ENCODE peak calls at places on chromosomes 12 and 14, in seven cellular contexts. I is C1 segment of cervical spinal cord; D is A549; U is T-helper 1 cell; Z is heart right ventricle; N is activated CD8-positive, alpha-beta T cell treated with anti-CD3 and anti-CD28 coated beads, Interleukin-2, amount 10 ng/mL, durations not matched to agents 7 days and 5 days; A is posterior cingulate gyrus. V is an unnamed sample.

GRCh38 chr12:53840316-53840715 is 88.5 kb upstream of the CISTR start:
- DNase-seq in I (no peak), D (no peak), U (no peak), Z (no peak), N (no peak), A (no peak), V (no peak)

GRCh38 chr12:16984484-16984883 is 378.5 kb upstream of the LMO3 start:
- DNase-seq in I (no peak), D (no peak), U (no peak), Z (no peak), N (no peak), A (no peak), V (no peak)

GRCh38 chr12:107320031-107320928 is 226.9 kb upstream of the CRY1 start:
- DNase-seq in I (no peak), D (peak; percentile 82), U (peak; percentile 79), Z (peak; percentile 19), N (peak; percentile 89), A (peak; percentile 9), V (peak; percentile 18)

GRCh38 chr12:57000393-57000792 is 6.0 kb downstream of the ZBTB39 start:
- DNase-seq in I (no peak), D (no peak), U (no peak), Z (no peak), N (no peak), A (no peak), V (no peak)

GRCh38 chr14:65239143-65239672 is 136.9 kb upstream of the MAX start:
- DNase-seq in I (no peak), D (no peak), U (no peak), Z (no peak), N (no peak), A (no peak), V (no peak)

GRCh38 chr14:71675126-71675901 is 256.9 kb upstream of the RGS6 start:
- DNase-seq in I (no peak), D (no peak), U (no peak), Z (no peak), N (no peak), A (no peak), V (no peak)

GRCh38 chr14:21300892-21301291 is 21.0 kb downstream of the RPGRIP1 start:
- DNase-seq in I (no peak), D (no peak), U (peak; percentile 12), Z (peak; percentile 31), N (peak; percentile 31), A (peak; percentile 27), V (peak; percentile 43)

GRCh38 chr14:72594099-72594901 is 299.6 kb downstream of the DPF3 start:
- DNase-seq in I (no peak), D (no peak), U (no peak), Z (no peak), N (peak; percentile 86), A (no peak), V (no peak)

GRCh38 chr14:95341115-95341514 is 21.4 kb upstream of the CLMN start:
- DNase-seq in I (no peak), D (no peak), U (no peak), Z (no peak), N (no peak), A (no peak), V (no peak)

GRCh38 chr12:57771873-57772428 is at the start of gene METTL1:
- DNase-seq in I (peak; percentile 92), D (peak; percentile 96), U (peak; percentile 82), Z (peak; percentile 91), N (peak; percentile 96), A (peak; percentile 98), V (peak; percentile 96)

GRCh38 chr14:56124296-56124695 is 6.1 kb downstream of the PELI2 start:
- DNase-seq in I (no peak), D (no peak), U (no peak), Z (no peak), N (no peak), A (no peak), V (peak; percentile 23)

GRCh38 chr12:15796493-15797141 is 7.4 kb upstream of the EPS8 start:
- DNase-seq in I (no peak), D (no peak), U (no peak), Z (no peak), N (no peak), A (no peak), V (no peak)

GRCh38 chr14:60114881-60115280 is 23.2 kb downstream of the PCNX4 start:
- DNase-seq in I (no peak), D (no peak), U (no peak), Z (no peak), N (no peak), A (no peak), V (no peak)

GRCh38 chr14:21668377-21668776 is 5.2 kb downstream of the OR4E1 start:
- DNase-seq in I (no peak), D (no peak), U (no peak), Z (no peak), N (no peak), A (no peak), V (no peak)

GRCh38 chr12:10027311-10028099 is 3.0 kb upstream of the CLEC9A start:
- DNase-seq in I (no peak), D (no peak), U (no peak), Z (no peak), N (no peak), A (no peak), V (no peak)

GRCh38 chr12:104588048-104588942 is 131.5 kb downstream of the CHST11 start:
- DNase-seq in I (no peak), D (peak; percentile 68), U (no peak), Z (no peak), N (no peak), A (no peak), V (no peak)

GRCh38 chr12:89117448-89118034 is 234.8 kb downstream of the DUSP6 start:
- DNase-seq in I (no peak), D (no peak), U (no peak), Z (no peak), N (no peak), A (no peak), V (no peak)

GRCh38 chr12:103503546-103504480 is 8.0 kb upstream of the C12orf42 start:
- DNase-seq in I (no peak), D (no peak), U (peak; percentile 40), Z (peak; percentile 16), N (peak; percentile 56), A (no peak), V (no peak)

GRCh38 chr12:2339022-2339431 is 286.2 kb downstream of the CACNA1C start:
- DNase-seq in I (no peak), D (no peak), U (no peak), Z (no peak), N (no peak), A (no peak), V (no peak)

GRCh38 chr12:43482311-43483085 is 69.5 kb downstream of the ADAMTS20 start:
- DNase-seq in I (no peak), D (no peak), U (no peak), Z (no peak), N (no peak), A (no peak), V (no peak)

GRCh38 chr12:31868980-31869379 is 90.2 kb upstream of the RESF1 start:
- DNase-seq in I (no peak), D (no peak), U (no peak), Z (peak; percentile 36), N (no peak), A (no peak), V (no peak)

GRCh38 chr14:86683525-86683924 is 1153.6 kb downstream of the FLRT2 start:
- DNase-seq in I (no peak), D (no peak), U (no peak), Z (no peak), N (no peak), A (no peak), V (no peak)

GRCh38 chr14:33061667-33062325 is 123.1 kb downstream of the NPAS3 start:
- DNase-seq in I (no peak), D (no peak), U (no peak), Z (no peak), N (no peak), A (no peak), V (no peak)

GRCh38 chr12:103272949-103273348 is 222.8 kb downstream of the C12orf42 start:
- DNase-seq in I (no peak), D (no peak), U (no peak), Z (no peak), N (no peak), A (no peak), V (no peak)

GRCh38 chr12:56590237-56590830 is 39.8 kb downstream of the BAZ2A start:
- DNase-seq in I (no peak), D (no peak), U (no peak), Z (no peak), N (peak; percentile 56), A (no peak), V (peak; percentile 6)

GRCh38 chr14:100806386-100806785 is 19.5 kb upstream of the MEG3 start:
- DNase-seq in I (no peak), D (no peak), U (no peak), Z (no peak), N (no peak), A (no peak), V (no peak)

GRCh38 chr12:66409195-66409871 is 107.0 kb downstream of the HELB start:
- DNase-seq in I (no peak), D (no peak), U (peak; percentile 6), Z (no peak), N (peak; percentile 63), A (no peak), V (peak; percentile 26)

GRCh38 chr12:131147894-131148293 is 194.2 kb downstream of the ADGRD1 start:
- DNase-seq in I (no peak), D (no peak), U (no peak), Z (no peak), N (no peak), A (no peak), V (no peak)

GRCh38 chr12:12265571-12266388 is 1.1 kb downstream of the LRP6 start:
- DNase-seq in I (peak; percentile 17), D (no peak), U (no peak), Z (no peak), N (peak; percentile 21), A (no peak), V (peak; percentile 47)

GRCh38 chr12:20410746-20411145 is 42.4 kb downstream of the PDE3A start:
- DNase-seq in I (no peak), D (no peak), U (no peak), Z (no peak), N (no peak), A (no peak), V (no peak)